ENCODE peak calls at places on chromosome 16, in five cellular contexts. U is stimulated activated CD8-positive, alpha-beta memory T cell treated with anti-CD3 and anti-CD28 coated beads, Interleukin-7, amount 100 ng/mL, for 24 hours; W is activated T-helper 1 cell treated with Interleukin-2 at 50 U/mL for 16 hours; M is activated naive CD4-positive, alpha-beta T cell; F is iPS-NIHi11. G is an unnamed sample.

GRCh38 chr16:11084484-11085024 is 140.2 kb downstream of the CLEC16A start:
- DNase-seq in U (no peak), W (no peak), M (no peak), F (no peak), G (peak; percentile 75)

GRCh38 chr16:86952769-86953168 is 364.4 kb downstream of the C16orf95 start:
- DNase-seq in U (no peak), W (no peak), M (no peak), F (no peak), G (peak; percentile 18)

GRCh38 chr16:79598341-79599181 is 2.0 kb downstream of the MAF start:
- DNase-seq in U (no peak), W (peak; percentile 16), M (no peak), F (peak; percentile 41), G (peak; percentile 3)

GRCh38 chr16:31200821-31201510 is 1.6 kb downstream of the PYCARD start:
- DNase-seq in U (no peak), W (no peak), M (no peak), F (no peak), G (peak; percentile 37)

GRCh38 chr16:22670551-22670970 is 143.4 kb upstream of the HS3ST2 start:
- DNase-seq in U (no peak), W (no peak), M (no peak), F (peak; percentile 100), G (no peak)

GRCh38 chr16:57826706-57827625 is 24.7 kb upstream of the KIFC3 start:
- DNase-seq in U (no peak), W (no peak), M (no peak), F (no peak), G (no peak)

GRCh38 chr16:1167276-1168107 is 14.6 kb downstream of the CACNA1H start:
- DNase-seq in U (no peak), W (no peak), M (no peak), F (peak; percentile 84), G (no peak)

GRCh38 chr16:17304814-17305169 is 166.0 kb downstream of the XYLT1 start:
- DNase-seq in U (no peak), W (no peak), M (no peak), F (no peak), G (no peak)

GRCh38 chr16:49620158-49620867 is 235.6 kb downstream of the ZNF423 start:
- DNase-seq in U (no peak), W (no peak), M (no peak), F (no peak), G (peak; percentile 93)

GRCh38 chr16:24820522-24820921 is 25.2 kb upstream of the SLC5A11 start:
- DNase-seq in U (no peak), W (no peak), M (no peak), F (no peak), G (no peak)

GRCh38 chr16:18050777-18051176 is 285.8 kb downstream of the NPIPA8 start:
- DNase-seq in U (no peak), W (no peak), M (no peak), F (no peak), G (no peak)

GRCh38 chr16:19073344-19073743 is 5.9 kb downstream of the COQ7 start:
- DNase-seq in U (no peak), W (no peak), M (no peak), F (no peak), G (no peak)

GRCh38 chr16:82991435-82991834 is 364.7 kb downstream of the CDH13 start:
- DNase-seq in U (no peak), W (no peak), M (no peak), F (no peak), G (no peak)

GRCh38 chr16:819336-819735 is 18.8 kb upstream of the GNG13 start:
- DNase-seq in U (no peak), W (no peak), M (no peak), F (no peak), G (no peak)

GRCh38 chr16:77835111-77835510 is 46.7 kb downstream of the VAT1L start:
- DNase-seq in U (no peak), W (no peak), M (no peak), F (no peak), G (no peak)

GRCh38 chr16:2597560-2597902 is 59.7 kb downstream of the PDPK1 start:
- DNase-seq in U (no peak), W (no peak), M (no peak), F (no peak), G (no peak)

GRCh38 chr16:30142672-30143346 is 19.8 kb upstream of the MAPK3 start:
- DNase-seq in U (no peak), W (no peak), M (no peak), F (peak; percentile 32), G (no peak)

GRCh38 chr16:10751291-10751697 is 7.7 kb downstream of the NUBP1 start:
- DNase-seq in U (no peak), W (no peak), M (no peak), F (no peak), G (no peak)

GRCh38 chr16:30984669-30985400 is at the start of gene HSD3B7:
- DNase-seq in U (peak; percentile 79), W (peak; percentile 69), M (peak; percentile 84), F (peak; percentile 99), G (peak; percentile 94)

GRCh38 chr16:2969545-2970521 is 685 bp downstream of the PAQR4 start:
- DNase-seq in U (peak; percentile 51), W (peak; percentile 48), M (peak; percentile 30), F (peak; percentile 91), G (peak; percentile 59)

GRCh38 chr16:67164599-67165061 is at the start of gene HSF4:
- DNase-seq in U (no peak), W (no peak), M (no peak), F (peak; percentile 50), G (peak; percentile 48)

GRCh38 chr16:55367301-55367745 is 43.3 kb downstream of the IRX6 start:
- DNase-seq in U (no peak), W (no peak), M (no peak), F (no peak), G (peak; percentile 28)

GRCh38 chr16:85617948-85618347 is 4.8 kb downstream of the GSE1 start:
- DNase-seq in U (no peak), W (no peak), M (no peak), F (no peak), G (no peak)

GRCh38 chr16:85916141-85916890 is 17.4 kb downstream of the IRF8 start:
- DNase-seq in U (no peak), W (no peak), M (no peak), F (no peak), G (no peak)

GRCh38 chr16:52099382-52099781 is 447.6 kb downstream of the TOX3 start:
- DNase-seq in U (no peak), W (no peak), M (no peak), F (no peak), G (no peak)

GRCh38 chr16:799948-800833 is at the start of gene GNG13:
- DNase-seq in U (no peak), W (no peak), M (no peak), F (peak; percentile 84), G (no peak)

GRCh38 chr16:88711750-88712340 is 5.5 kb downstream of the CTU2 start:
- DNase-seq in U (no peak), W (no peak), M (no peak), F (no peak), G (no peak)

GRCh38 chr16:51762081-51762995 is 611.3 kb upstream of the SALL1 start:
- DNase-seq in U (peak; percentile 20), W (no peak), M (peak; percentile 10), F (peak; percentile 77), G (peak; percentile 93)

GRCh38 chr16:31428638-31429247 is 583 bp upstream of the COX6A2 start:
- DNase-seq in U (no peak), W (no peak), M (no peak), F (no peak), G (no peak)

GRCh38 chr16:50474138-50474537 is 74.1 kb upstream of the NKD1 start:
- DNase-seq in U (no peak), W (no peak), M (no peak), F (no peak), G (no peak)

GRCh38 chr16:12158428-12158827 is 181.9 kb downstream of the SNX29 start:
- DNase-seq in U (no peak), W (no peak), M (no peak), F (no peak), G (peak; percentile 64)